ENCODE peak calls at places on chromosomes 13 and 19, in six cellular contexts. R is GM19239; Z is stimulated activated CD4-positive, alpha-beta T cell treated with anti-CD3 and anti-CD28 coated beads, Interleukin-2, amount 100 ng/mL, for 48 hours; Q is HFF-Myc; V is cortex of kidney; O is kidney epithelial cell. T is an unnamed sample.

GRCh38 chr19:6378498-6378897 is 2.8 kb upstream of the PSPN start:
- DNase-seq in O (no peak), Q (no peak), R (no peak), Z (no peak), V (no peak), T (no peak)

GRCh38 chr19:31002852-31003251 is 346.4 kb downstream of the TSHZ3 start:
- DNase-seq in R (no peak), Z (no peak), Q (no peak), O (no peak), V (no peak), T (no peak)

GRCh38 chr19:50384685-50385535 is 763 bp downstream of the POLD1 start:
- DNase-seq in V (no peak), Z (no peak), Q (no peak), R (no peak), O (no peak), T (no peak)

GRCh38 chr19:48249502-48250014 is 6.2 kb downstream of the CARD8 start:
- DNase-seq in V (no peak), Q (no peak), R (no peak), O (no peak), Z (peak), T (no peak)

GRCh38 chr19:38831142-38831605 is 420 bp downstream of the ECH1 start:
- DNase-seq in R (peak), V (no peak), Q (no peak), Z (no peak), O (peak), T (no peak)

GRCh38 chr19:58356236-58356970 is 3.1 kb upstream of the A1BG start:
- DNase-seq in O (no peak), Q (no peak), V (no peak), R (no peak), Z (peak), T (no peak)

GRCh38 chr19:47598407-47599349 is 10.3 kb upstream of the BICRA start:
- DNase-seq in V (no peak), O (peak), Q (peak), R (no peak), Z (no peak), T (no peak)

GRCh38 chr19:48329167-48329891 is 4.0 kb downstream of the EMP3 start:
- DNase-seq in O (no peak), Q (no peak), R (no peak), Z (peak), V (no peak), T (no peak)

GRCh38 chr19:38952395-38953165 is 21.8 kb downstream of the MRPS12 start:
- DNase-seq in O (peak), R (peak), Q (no peak), V (no peak), Z (no peak), T (peak)

GRCh38 chr19:52635786-52636570 is 2.2 kb downstream of the ZNF83 start:
- DNase-seq in V (no peak), Z (no peak), O (no peak), R (no peak), Q (no peak), T (no peak)

GRCh38 chr19:43470288-43470687 is 4.9 kb upstream of the LYPD3 start:
- DNase-seq in V (no peak), R (no peak), O (no peak), Z (peak), Q (no peak), T (no peak)

GRCh38 chr13:113562866-113563265 is 21.7 kb upstream of the TFDP1 start:
- DNase-seq in V (no peak), Z (no peak), R (no peak), O (no peak), Q (no peak), T (no peak)

GRCh38 chr19:15378529-15379082 is 981 bp downstream of the AKAP8 start:
- DNase-seq in Q (no peak), R (peak), Z (peak), O (no peak), V (no peak), T (peak)

GRCh38 chr13:39729161-39729560 is 73.7 kb downstream of the COG6 start:
- DNase-seq in Z (no peak), R (no peak), O (no peak), V (no peak), Q (no peak), T (no peak)

GRCh38 chr19:13164370-13165090 is 14.3 kb downstream of the IER2 start:
- DNase-seq in O (no peak), Z (no peak), Q (no peak), V (no peak), R (no peak), T (no peak)

GRCh38 chr19:28744014-28744413 is 468.9 kb downstream of the UQCRFS1 start:
- DNase-seq in Q (no peak), V (no peak), O (no peak), R (no peak), Z (no peak), T (no peak)

GRCh38 chr19:14138576-14139265 is 2.3 kb upstream of the ASF1B start:
- DNase-seq in V (no peak), R (no peak), Z (no peak), Q (no peak), O (no peak), T (no peak)

T was measured in GM12891.